ENCODE peak calls at places on chromosomes 7 and 10, in nine cellular contexts. B, I, C, U, D, J, R, X and S are unnamed samples.

GRCh38 chr10:44911081-44911540 is at the start of gene TMEM72:
- DNase-seq in B (no peak), R (no peak), U (no peak), D (no peak), J (no peak), I (peak), X (no peak), C (no peak), S (no peak)

GRCh38 chr7:101506531-101506930 is 122.6 kb downstream of the MYL10 start:
- DNase-seq in I (no peak), J (no peak), R (no peak), B (no peak), D (no peak), U (no peak), X (no peak), C (no peak), S (no peak)

GRCh38 chr10:133156674-133157579 is 3.1 kb upstream of the KNDC1 start:
- DNase-seq in B (no peak), U (no peak), D (no peak), I (no peak), J (no peak), R (no peak), X (no peak), C (no peak), S (no peak)

GRCh38 chr7:140674899-140675701 is 2.4 kb downstream of the ADCK2 start:
- DNase-seq in I (peak), C (peak), R (no peak), B (no peak), J (peak), D (peak), X (no peak), U (no peak), S (no peak)

GRCh38 chr7:140605337-140605736 is 35.3 kb downstream of the DENND2A start:
- DNase-seq in R (no peak), B (no peak), J (no peak), C (no peak), I (no peak), U (no peak), D (no peak), X (no peak), S (no peak)

GRCh38 chr7:38070718-38071117 is 107.3 kb upstream of the STARD3NL start:
- DNase-seq in D (no peak), X (no peak), J (no peak), B (no peak), C (no peak), U (no peak), I (peak), R (no peak), S (no peak)

GRCh38 chr7:92244803-92245486 is 769 bp downstream of the KRIT1 start:
- DNase-seq in D (no peak), B (no peak), C (no peak), R (no peak), J (no peak), I (no peak), X (no peak), U (no peak), S (no peak)

GRCh38 chr7:105402221-105403095 is 13.7 kb upstream of the SRPK2 start:
- DNase-seq in D (no peak), C (no peak), X (no peak), I (no peak), U (no peak), J (no peak), R (no peak), B (no peak), S (no peak)

GRCh38 chr7:94160719-94161435 is 156.7 kb upstream of the BET1 start:
- DNase-seq in R (peak), U (no peak), X (peak), C (no peak), I (no peak), J (no peak), D (no peak), B (no peak), S (no peak)